ENCODE peak calls at places on chromosomes 4 and X, in eight cellular contexts. Z is K562, F is mammary epithelial cell, Y is mucosa of descending colon, V is endodermal cell, G is heart right ventricle, X is fibroblast of lung, R is stomach. L is an unnamed sample.

GRCh38 chrX:23694606-23695005 is 27.3 kb downstream of the PRDX4 start:
- DNase-seq in Z (peak; percentile 67), F (peak; percentile 30), Y (peak; percentile 56), V (peak; percentile 76), G (no peak), X (peak; percentile 62), R (peak; percentile 64), L (peak; percentile 56)

GRCh38 chr4:76306882-76307669 is 543 bp downstream of the STBD1 start:
- DNase-seq in Z (no peak), F (peak; percentile 71), Y (peak; percentile 77), V (peak; percentile 90), G (peak; percentile 68), X (peak; percentile 50), R (peak; percentile 68), L (peak; percentile 51)

GRCh38 chrX:150547511-150548115 is 20.8 kb upstream of the MTM1 start:
- DNase-seq in Z (peak; percentile 59), F (no peak), Y (peak; percentile 65), V (peak; percentile 76), G (peak; percentile 75), X (peak; percentile 45), R (peak; percentile 66), L (peak; percentile 44)

GRCh38 chrX:83916525-83916924 is 55.6 kb downstream of the CYLC1 start:
- DNase-seq in Z (peak; percentile 0), F (peak; percentile 6), Y (peak; percentile 10), V (peak; percentile 67), G (no peak), X (no peak), R (no peak), L (no peak)

GRCh38 chr4:3461515-3462291 is 1.4 kb upstream of the DOK7 start:
- DNase-seq in Z (no peak), F (peak; percentile 76), Y (peak; percentile 55), V (no peak), G (peak; percentile 81), X (no peak), R (peak; percentile 96), L (no peak)

GRCh38 chr4:7960790-7961655 is 21.4 kb upstream of the AFAP1 start:
- DNase-seq in Z (no peak), F (peak; percentile 98), Y (no peak), V (no peak), G (no peak), X (peak; percentile 99), R (no peak), L (peak; percentile 99)

GRCh38 chr4:140876597-140877364 is 120.6 kb upstream of the TBC1D9 start:
- DNase-seq in Z (no peak), F (no peak), Y (no peak), V (no peak), G (no peak), X (peak; percentile 58), R (no peak), L (no peak)

GRCh38 chrX:141832247-141832646 is 5.9 kb upstream of the MAGEC3 start:
- DNase-seq in Z (no peak), F (no peak), Y (no peak), V (no peak), G (no peak), X (no peak), R (no peak), L (no peak)

GRCh38 chr4:134727696-134728095 is 526.1 kb upstream of the PABPC4L start:
- DNase-seq in Z (no peak), F (no peak), Y (no peak), V (no peak), G (no peak), X (no peak), R (no peak), L (no peak)

GRCh38 chr4:170193496-170193895 is 103.7 kb upstream of the AADAT start:
- DNase-seq in Z (no peak), F (peak; percentile 34), Y (no peak), V (no peak), G (no peak), X (no peak), R (no peak), L (no peak)

GRCh38 chr4:108118505-108118904 is 50.2 kb downstream of the LEF1 start:
- DNase-seq in Z (peak; percentile 30), F (peak; percentile 45), Y (no peak), V (no peak), G (no peak), X (no peak), R (no peak), L (no peak)

GRCh38 chr4:8835521-8836365 is 35.9 kb downstream of the HMX1 start:
- DNase-seq in Z (no peak), F (no peak), Y (no peak), V (peak; percentile 48), G (no peak), X (no peak), R (no peak), L (no peak)

GRCh38 chr4:161525121-161525520 is 638.7 kb downstream of the FSTL5 start:
- DNase-seq in Z (no peak), F (no peak), Y (no peak), V (no peak), G (no peak), X (no peak), R (no peak), L (no peak)

GRCh38 chrX:133979641-133980230 is 5.7 kb downstream of the GPC3 start:
- DNase-seq in Z (no peak), F (no peak), Y (no peak), V (no peak), G (no peak), X (no peak), R (no peak), L (no peak)

DNA sequence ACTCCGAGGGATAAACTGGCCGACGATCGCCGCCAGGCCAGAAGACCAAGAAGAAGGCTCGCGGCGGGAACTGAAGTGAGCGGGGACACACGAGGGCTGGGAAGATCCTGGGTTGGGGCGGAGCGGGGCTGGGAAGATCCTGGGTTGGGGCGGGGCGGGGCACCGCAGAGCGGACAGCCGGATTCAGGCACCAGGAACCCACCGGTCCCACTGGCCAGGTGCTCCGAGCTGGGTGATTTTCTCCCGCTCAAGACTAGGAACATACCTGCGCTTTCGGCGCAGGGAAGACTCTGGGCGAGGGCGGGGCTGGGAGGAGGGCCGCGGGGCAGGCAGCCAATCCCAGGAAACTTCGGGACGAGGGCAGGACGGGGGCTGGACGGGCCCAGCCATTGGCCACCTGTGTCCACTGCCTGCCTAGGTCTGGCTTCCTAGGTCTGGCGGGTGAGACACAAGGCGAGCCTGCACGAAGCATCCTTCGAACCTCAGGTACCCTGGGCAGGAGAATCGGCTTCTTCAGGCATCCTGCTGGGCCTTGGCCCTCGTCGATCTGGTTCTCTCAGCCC is at the start of gene ERVMER34-1:
- DNase-seq in Z (peak; percentile 40), F (peak; percentile 87), Y (peak; percentile 69), V (peak; percentile 95), G (peak; percentile 68), X (peak; percentile 14), R (peak; percentile 83), L (peak; percentile 36)
- H3K4me3 ChIP-seq in Z (peak within 1 kb of the TSS; percentile 6), F (peak within 1 kb of the TSS; percentile 60), Y (no peak within 1 kb of the TSS), V (peak within 1 kb of the TSS; percentile 78), G (peak within 1 kb of the TSS; percentile 55), X (peak within 1 kb of the TSS; percentile 53), R (peak within 1 kb of the TSS; percentile 55), L (peak within 1 kb of the TSS; percentile 62)

GRCh38 chr4:94508256-94508655 is 56.5 kb downstream of the PDLIM5 start:
- DNase-seq in Z (no peak), F (no peak), Y (no peak), V (no peak), G (no peak), X (peak; percentile 55), R (no peak), L (peak; percentile 65)

GRCh38 chr4:94506822-94507221 is 55.1 kb downstream of the PDLIM5 start:
- DNase-seq in Z (no peak), F (no peak), Y (no peak), V (no peak), G (no peak), X (no peak), R (no peak), L (no peak)

GRCh38 chr4:94507708-94508107 is 56.0 kb downstream of the PDLIM5 start:
- DNase-seq in Z (peak; percentile 43), F (peak; percentile 87), Y (peak; percentile 20), V (no peak), G (no peak), X (peak; percentile 91), R (no peak), L (peak; percentile 93)

GRCh38 chr4:94507281-94507680 is 55.5 kb downstream of the PDLIM5 start:
- DNase-seq in Z (no peak), F (peak; percentile 37), Y (no peak), V (no peak), G (no peak), X (no peak), R (no peak), L (no peak)

GRCh38 chr4:94508841-94509240 is 57.1 kb downstream of the PDLIM5 start:
- DNase-seq in Z (no peak), F (no peak), Y (no peak), V (no peak), G (no peak), X (no peak), R (no peak), L (peak; percentile 72)
- H3K4me3 ChIP-seq in Z (no peak overlapping the region), F (no peak overlapping the region), Y (no peak overlapping the region), V (no peak overlapping the region), G (no peak overlapping the region), X (no peak overlapping the region), R (no peak overlapping the region), L (no peak overlapping the region)

GRCh38 chr4:81595287-81595686 is 123.6 kb upstream of the RASGEF1B start:
- DNase-seq in Z (no peak), F (no peak), Y (no peak), V (no peak), G (no peak), X (no peak), R (no peak), L (no peak)
- H3K4me3 ChIP-seq in Z (no peak overlapping the region), F (no peak overlapping the region), Y (no peak overlapping the region), V (no peak overlapping the region), G (no peak overlapping the region), X (no peak overlapping the region), R (no peak overlapping the region), L (no peak overlapping the region)

GRCh38 chr4:142041788-142042187 is 405.4 kb downstream of the IL15 start:
- DNase-seq in Z (no peak), F (no peak), Y (no peak), V (no peak), G (no peak), X (no peak), R (no peak), L (no peak)

GRCh38 chr4:142035556-142035955 is 399.2 kb downstream of the IL15 start:
- DNase-seq in Z (no peak), F (no peak), Y (no peak), V (no peak), G (no peak), X (no peak), R (no peak), L (no peak)

GRCh38 chr4:142040043-142040442 is 403.7 kb downstream of the IL15 start:
- DNase-seq in Z (no peak), F (no peak), Y (no peak), V (peak; percentile 58), G (no peak), X (no peak), R (no peak), L (no peak)

DNA sequence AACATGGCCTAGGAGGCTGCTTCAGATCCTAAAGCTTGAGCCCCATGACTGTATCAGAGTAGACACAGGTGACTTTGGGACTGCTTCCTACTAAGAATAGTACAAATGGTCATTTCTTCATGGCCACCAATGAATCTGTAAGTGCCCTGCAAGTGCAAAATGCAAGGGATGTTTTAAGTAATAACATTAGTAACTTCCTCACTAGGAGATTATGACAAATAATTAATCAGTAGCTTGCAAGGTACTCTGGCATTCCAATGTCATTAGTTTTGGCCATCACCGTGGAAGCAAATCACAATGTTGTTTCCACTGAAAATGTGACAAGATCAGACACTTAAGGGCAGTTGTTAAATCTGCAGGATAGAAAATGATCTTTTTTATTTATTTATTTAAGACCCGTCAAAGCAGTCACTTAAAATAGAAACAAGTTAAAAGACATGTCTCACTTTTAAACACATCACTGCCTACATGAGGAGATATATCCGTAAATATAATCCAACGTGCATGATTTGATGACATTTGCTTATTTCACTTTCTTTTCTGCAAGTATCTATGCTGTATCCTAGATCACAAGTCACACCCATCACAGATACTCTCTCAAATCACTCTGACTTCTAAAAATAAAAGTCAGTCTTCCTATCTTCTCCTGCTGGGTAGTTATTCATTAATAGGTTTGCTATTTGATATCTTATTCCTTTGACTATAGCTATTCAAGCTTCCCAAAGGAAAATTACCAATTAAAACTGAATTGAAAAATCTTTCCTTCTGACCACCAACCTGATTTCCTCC is 400.6 kb downstream of the IL15 start:
- DNase-seq in Z (no peak), F (peak; percentile 66), Y (no peak), V (no peak), G (no peak), X (no peak), R (no peak), L (peak; percentile 6)
- H3K4me3 ChIP-seq in Z (no peak overlapping the region), F (no peak overlapping the region), Y (no peak overlapping the region), V (no peak overlapping the region), G (no peak overlapping the region), X (no peak overlapping the region), R (no peak overlapping the region), L (no peak overlapping the region)